ENCODE peak calls at places on chromosomes 3 and 15, in nine cellular contexts. T is breast epithelium, A is suprapubic skin, F is HCT116, L is GM12891, Q is GM12892, Z is transverse colon, R is endothelial cell of umbilical vein, Y is SK-N-MC. J is an unnamed sample.

GRCh38 chr3:141915016-141915415 is 38.6 kb downstream of the ATP1B3 start:
- DNase-seq in Q (no peak), F (no peak), Z (no peak), L (no peak), Y (no peak), R (no peak), A (no peak), T (no peak), J (no peak)

GRCh38 chr3:43766672-43767465 is 76.1 kb downstream of the ABHD5 start:
- DNase-seq in Q (no peak), Z (no peak), T (no peak), Y (no peak), A (no peak), L (no peak), R (peak), F (no peak), J (no peak)

GRCh38 chr15:88257311-88257901 is 867 bp upstream of the NTRK3 start:
- DNase-seq in F (no peak), A (no peak), Q (no peak), Y (no peak), L (no peak), R (no peak), Z (no peak), T (no peak), J (no peak)

GRCh38 chr3:192917508-192918274 is at the start of gene MB21D2:
- DNase-seq in Q (peak), Z (peak), R (peak), Y (no peak), L (peak), T (peak), F (peak), A (peak), J (peak)

GRCh38 chr15:43777293-43777819 is 590 bp upstream of the ELL3 start:
- DNase-seq in T (peak), F (peak), Z (peak), L (peak), Q (peak), R (peak), A (peak), Y (no peak), J (peak)

GRCh38 chr15:66617137-66618090 is 51.6 kb upstream of the LCTL start:
- DNase-seq in Z (peak), A (peak), R (peak), L (no peak), Q (no peak), Y (no peak), F (no peak), T (no peak), J (peak)

GRCh38 chr3:149969110-149969944 is 1.4 kb downstream of the PFN2 start:
- DNase-seq in Y (peak), Z (peak), T (no peak), Q (no peak), L (no peak), R (peak), A (no peak), F (peak), J (peak)

GRCh38 chr3:174355505-174355904 is 503.6 kb upstream of the NAALADL2 start:
- DNase-seq in A (no peak), Z (no peak), F (peak), Y (no peak), Q (no peak), R (peak), L (no peak), T (no peak), J (no peak)

GRCh38 chr3:39098473-39099000 is 8.9 kb downstream of the GORASP1 start:
- DNase-seq in L (no peak), Z (no peak), A (no peak), Y (no peak), R (no peak), Q (no peak), T (no peak), F (no peak), J (no peak)

GRCh38 chr15:75069301-75069925 is 46.0 kb downstream of the PPCDC start:
- DNase-seq in Z (no peak), Q (peak), R (no peak), T (no peak), F (no peak), Y (no peak), L (peak), A (no peak), J (no peak)

GRCh38 chr3:184590795-184591194 is 29.2 kb downstream of the EPHB3 start:
- DNase-seq in Y (no peak), R (no peak), T (no peak), Q (no peak), F (no peak), A (no peak), L (no peak), Z (no peak), J (no peak)

GRCh38 chr3:50525191-50525590 is 21.8 kb upstream of the CACNA2D2 start:
- DNase-seq in F (no peak), R (no peak), Y (no peak), Q (no peak), Z (no peak), T (no peak), L (no peak), A (no peak), J (no peak)
- TF ChIP-seq POLR2AphosphoS5 in F (no peak), R (no peak), Y (no peak), Q (no peak), Z (no peak), T (no peak), L (no peak), A (no peak), J (no peak)

GRCh38 chr3:191634902-191635301 is 173.9 kb downstream of the PYDC2 start:
- DNase-seq in Y (no peak), T (no peak), F (no peak), A (no peak), Q (no peak), R (no peak), L (no peak), Z (no peak), J (no peak)
- TF ChIP-seq POLR2AphosphoS5 in Y (no peak), T (no peak), F (no peak), A (no peak), Q (no peak), R (no peak), L (no peak), Z (no peak), J (no peak)

DNA sequence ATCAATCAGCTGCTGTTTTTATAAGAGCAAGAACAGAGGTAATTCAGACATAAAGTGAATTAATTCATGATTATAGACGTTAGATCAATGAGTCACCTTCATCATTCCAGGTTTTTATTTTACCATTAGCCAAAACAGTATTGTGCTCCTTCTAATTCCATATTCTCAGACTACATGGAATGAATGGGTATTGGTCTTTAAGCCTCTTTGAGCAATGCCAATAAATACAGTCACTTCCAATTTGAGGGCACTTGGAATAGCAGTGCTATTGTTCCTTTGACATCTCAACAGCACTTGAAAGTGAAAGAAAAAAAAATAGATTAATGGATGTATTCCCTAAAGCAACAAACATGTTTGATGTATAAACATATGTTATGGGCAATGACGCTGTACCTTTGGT is 830.9 kb upstream of the CFAP20DC start:
- DNase-seq in T (no peak), R (no peak), Y (no peak), Q (no peak), A (no peak), Z (no peak), L (no peak), F (no peak), J (no peak)
- TF ChIP-seq POLR2AphosphoS5 in T (no peak), R (no peak), Y (no peak), Q (no peak), A (no peak), Z (no peak), L (no peak), F (no peak), J (no peak)

GRCh38 chr3:10106919-10107318 is 1.1 kb downstream of the FANCD2OS start:
- DNase-seq in F (no peak), A (no peak), T (no peak), L (no peak), Y (no peak), R (no peak), Z (no peak), Q (no peak), J (no peak)
- TF ChIP-seq POLR2AphosphoS5 in F (no peak), A (no peak), T (no peak), L (no peak), Y (no peak), R (no peak), Z (no peak), Q (no peak), J (no peak)

J was measured in prostate gland.